ENCODE peak calls at places on chromosomes 5 and 9, in four cellular contexts. One of them, this sample, is unnamed.

GRCh38 chr9:120928720-120929389 is 2.3 kb upstream of the TRAF1 start:
- DNase-seq in vagina: no peak
- DNase-seq in tibial nerve: peak; percentile 51
- DNase-seq in hepatocyte: peak; percentile 85
- DNase-seq in this sample: peak; percentile 84

GRCh38 chr5:50969207-50970145 is 303.0 kb downstream of the PARP8 start:
- DNase-seq in vagina: no peak
- DNase-seq in tibial nerve: no peak
- DNase-seq in hepatocyte: peak; percentile 14
- DNase-seq in this sample: no peak

GRCh38 chr5:36090033-36090432 is 23.4 kb upstream of the UGT3A2 start:
- DNase-seq in vagina: no peak
- DNase-seq in tibial nerve: no peak
- DNase-seq in hepatocyte: peak; percentile 43
- DNase-seq in this sample: no peak

GRCh38 chr5:73816656-73817420 is 190.8 kb downstream of the ARHGEF28 start:
- DNase-seq in vagina: no peak
- DNase-seq in tibial nerve: no peak
- DNase-seq in hepatocyte: no peak
- DNase-seq in this sample: no peak

GRCh38 chr5:6638236-6638635 is 5.0 kb downstream of the SRD5A1 start:
- DNase-seq in vagina: no peak
- DNase-seq in tibial nerve: no peak
- DNase-seq in hepatocyte: no peak
- DNase-seq in this sample: no peak

GRCh38 chr5:172004824-172005237 is 1.6 kb downstream of the FBXW11 start:
- DNase-seq in vagina: no peak
- DNase-seq in tibial nerve: no peak
- DNase-seq in hepatocyte: no peak
- DNase-seq in this sample: no peak

GRCh38 chr5:139473105-139473504 is 2.3 kb downstream of the SMIM33 start:
- DNase-seq in vagina: no peak
- DNase-seq in tibial nerve: no peak
- DNase-seq in hepatocyte: no peak
- DNase-seq in this sample: no peak

GRCh38 chr5:179699640-179700298 is 1.0 kb downstream of the CANX start:
- DNase-seq in vagina: no peak
- DNase-seq in tibial nerve: peak; percentile 25
- DNase-seq in hepatocyte: peak; percentile 45
- DNase-seq in this sample: peak; percentile 49

GRCh38 chr9:122797316-122798033 is 2.4 kb upstream of the OR1K1 start:
- DNase-seq in vagina: no peak
- DNase-seq in tibial nerve: no peak
- DNase-seq in hepatocyte: no peak
- DNase-seq in this sample: no peak

GRCh38 chr5:175749591-175749990 is 91.7 kb downstream of the HRH2 start:
- DNase-seq in vagina: peak; percentile 84
- DNase-seq in tibial nerve: no peak
- DNase-seq in hepatocyte: no peak
- DNase-seq in this sample: no peak

GRCh38 chr9:3205421-3206095 is 320.2 kb downstream of the RFX3 start:
- DNase-seq in vagina: no peak
- DNase-seq in tibial nerve: no peak
- DNase-seq in hepatocyte: no peak
- DNase-seq in this sample: no peak

GRCh38 chr9:85038824-85039540 is 369.5 kb downstream of the NTRK2 start:
- DNase-seq in vagina: no peak
- DNase-seq in tibial nerve: no peak
- DNase-seq in hepatocyte: no peak
- DNase-seq in this sample: no peak

GRCh38 chr9:10366171-10366779 is 246.5 kb downstream of the PTPRD start:
- DNase-seq in vagina: no peak
- DNase-seq in tibial nerve: peak; percentile 12
- DNase-seq in hepatocyte: peak; percentile 61
- DNase-seq in this sample: peak; percentile 17

GRCh38 chr5:82894754-82895153 is 182.4 kb downstream of the TMEM167A start:
- DNase-seq in vagina: no peak
- DNase-seq in tibial nerve: no peak
- DNase-seq in hepatocyte: no peak
- DNase-seq in this sample: no peak

GRCh38 chr5:37005946-37006540 is 129.5 kb downstream of the NIPBL start:
- DNase-seq in vagina: no peak
- DNase-seq in tibial nerve: no peak
- DNase-seq in hepatocyte: peak; percentile 13
- DNase-seq in this sample: no peak

GRCh38 chr5:112012112-112012511 is 255.1 kb upstream of the NREP start:
- DNase-seq in vagina: no peak
- DNase-seq in tibial nerve: no peak
- DNase-seq in hepatocyte: no peak
- DNase-seq in this sample: no peak

GRCh38 chr5:164119806-164120440 is 614.5 kb downstream of the MAT2B start:
- DNase-seq in vagina: no peak
- DNase-seq in tibial nerve: no peak
- DNase-seq in hepatocyte: peak; percentile 5
- DNase-seq in this sample: no peak

GRCh38 chr9:5265939-5266338 is 34.7 kb downstream of the INSL4 start:
- DNase-seq in vagina: no peak
- DNase-seq in tibial nerve: no peak
- DNase-seq in hepatocyte: no peak
- DNase-seq in this sample: no peak

GRCh38 chr9:10059044-10059443 is 553.8 kb downstream of the PTPRD start:
- DNase-seq in vagina: no peak
- DNase-seq in tibial nerve: no peak
- DNase-seq in hepatocyte: peak; percentile 47
- DNase-seq in this sample: no peak

GRCh38 chr5:67844937-67845336 is 370.6 kb upstream of the PIK3R1 start:
- DNase-seq in vagina: no peak
- DNase-seq in tibial nerve: no peak
- DNase-seq in hepatocyte: no peak
- DNase-seq in this sample: no peak

GRCh38 chr9:125631391-125632085 is 75.5 kb downstream of the MAPKAP1 start:
- DNase-seq in vagina: no peak
- DNase-seq in tibial nerve: no peak
- DNase-seq in hepatocyte: peak; percentile 56
- DNase-seq in this sample: peak; percentile 40

GRCh38 chr5:120923026-120923425 is 458.9 kb downstream of the PRR16 start:
- DNase-seq in vagina: no peak
- DNase-seq in tibial nerve: no peak
- DNase-seq in hepatocyte: no peak
- DNase-seq in this sample: no peak

GRCh38 chr5:142322403-142322746 is 2.4 kb downstream of the SPRY4 start:
- DNase-seq in vagina: no peak
- DNase-seq in tibial nerve: no peak
- DNase-seq in hepatocyte: no peak
- DNase-seq in this sample: no peak
- H3K4me3 ChIP-seq in vagina: peak overlapping the region; percentile 57
- H3K4me3 ChIP-seq in tibial nerve: no peak overlapping the region
- H3K4me3 ChIP-seq in hepatocyte: no peak overlapping the region
- H3K4me3 ChIP-seq in this sample: no peak overlapping the region

DNA sequence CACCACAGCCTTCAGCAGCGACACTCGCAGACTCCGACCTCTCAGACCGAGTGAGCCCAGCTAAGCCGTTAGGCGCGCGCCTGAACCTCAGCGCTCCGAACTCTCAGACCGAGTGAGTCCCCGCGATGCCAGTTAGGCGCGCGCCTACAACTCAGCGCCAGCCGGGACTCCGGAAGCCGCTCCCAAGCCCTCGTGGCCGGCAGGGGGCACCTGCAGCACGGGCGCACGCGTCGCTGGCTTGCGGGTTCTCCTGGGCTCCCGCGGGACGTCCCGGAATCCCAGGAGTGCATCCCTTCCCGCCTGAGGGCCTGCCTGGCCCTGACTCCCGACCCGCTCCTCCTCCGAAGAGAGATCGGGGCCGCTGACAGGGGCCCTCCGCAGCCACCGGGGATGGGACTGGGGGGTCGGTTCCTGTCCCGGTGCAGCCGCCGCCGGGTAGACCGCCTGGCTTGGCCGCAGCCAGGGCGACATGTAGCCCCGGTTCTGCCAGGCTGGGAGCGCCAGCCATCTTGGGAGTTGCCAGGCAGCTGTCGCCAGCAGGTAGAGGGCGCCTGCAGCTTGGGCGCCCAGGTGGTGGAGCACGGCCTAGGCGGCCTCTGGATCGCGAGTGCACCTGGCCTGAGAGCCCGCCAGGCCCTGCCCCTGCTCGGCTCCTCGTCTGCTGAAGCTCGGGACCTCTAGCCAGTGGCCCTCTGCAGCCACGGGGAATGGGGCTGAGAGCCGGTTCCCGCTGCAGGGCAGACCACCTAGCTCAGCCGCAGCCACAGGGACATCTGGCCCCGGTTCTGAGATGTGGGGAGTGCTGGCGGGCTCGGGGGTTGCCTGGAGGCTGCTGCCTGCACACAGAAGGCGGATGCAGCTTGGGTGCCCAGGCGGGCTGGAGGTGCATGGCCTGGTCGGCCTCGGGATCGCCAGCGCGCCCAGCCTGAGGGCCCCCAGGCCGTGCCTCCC is at the start of gene ANKRD18A:
- DNase-seq in vagina: no peak
- DNase-seq in tibial nerve: no peak
- DNase-seq in hepatocyte: peak; percentile 92
- DNase-seq in this sample: peak; percentile 87
- TF ChIP-seq CTCF in vagina: no peak
- TF ChIP-seq CTCF in tibial nerve: peak; percentile 52
- TF ChIP-seq CTCF in hepatocyte: peak; percentile 77
- TF ChIP-seq CTCF in this sample: peak; percentile 64

DNA sequence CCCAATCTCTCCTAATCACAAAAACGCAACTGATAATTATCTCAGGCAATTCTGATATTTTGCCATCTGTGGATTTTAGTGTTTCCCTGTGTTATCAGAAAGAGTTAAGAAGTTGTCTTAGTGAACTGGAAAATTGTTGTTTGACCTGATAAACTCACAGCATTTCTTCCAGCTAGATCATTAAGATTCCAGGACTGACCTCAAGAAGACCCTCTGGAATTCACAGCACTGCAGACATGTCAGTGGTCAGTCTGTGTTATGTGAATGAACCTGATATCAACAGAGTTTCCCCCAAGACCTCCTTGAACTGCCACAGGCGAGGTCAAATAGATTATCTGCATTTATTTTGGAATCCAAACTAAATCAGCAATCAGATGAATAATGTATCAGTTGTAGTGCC is 174.7 kb downstream of the FBXL7 start:
- DNase-seq in vagina: no peak
- DNase-seq in tibial nerve: no peak
- DNase-seq in hepatocyte: no peak
- DNase-seq in this sample: no peak
- H3K27ac ChIP-seq in vagina: no peak overlapping the region
- H3K27ac ChIP-seq in tibial nerve: no peak overlapping the region
- H3K27ac ChIP-seq in hepatocyte: no peak overlapping the region
- H3K27ac ChIP-seq in this sample: no peak overlapping the region

GRCh38 chr5:501833-502184 is 22.4 kb downstream of the SLC9A3 start:
- DNase-seq in vagina: no peak
- DNase-seq in tibial nerve: no peak
- DNase-seq in hepatocyte: no peak
- DNase-seq in this sample: no peak
- H3K4me3 ChIP-seq in vagina: no peak overlapping the region
- H3K4me3 ChIP-seq in tibial nerve: no peak overlapping the region
- H3K4me3 ChIP-seq in hepatocyte: no peak overlapping the region
- H3K4me3 ChIP-seq in this sample: no peak overlapping the region

GRCh38 chr9:21491742-21492141 is 9.6 kb upstream of the IFNE start:
- DNase-seq in vagina: no peak
- DNase-seq in tibial nerve: no peak
- DNase-seq in hepatocyte: no peak
- DNase-seq in this sample: no peak
- TF ChIP-seq CTCF in vagina: no peak
- TF ChIP-seq CTCF in tibial nerve: no peak
- TF ChIP-seq CTCF in hepatocyte: peak; percentile 24
- TF ChIP-seq CTCF in this sample: no peak

GRCh38 chr5:42242210-42242609 is 181.0 kb upstream of the GHR start:
- DNase-seq in vagina: no peak
- DNase-seq in tibial nerve: no peak
- DNase-seq in hepatocyte: no peak
- DNase-seq in this sample: no peak
- H3K27ac ChIP-seq in vagina: no peak overlapping the region
- H3K27ac ChIP-seq in tibial nerve: no peak overlapping the region
- H3K27ac ChIP-seq in hepatocyte: no peak overlapping the region
- H3K27ac ChIP-seq in this sample: no peak overlapping the region

DNA sequence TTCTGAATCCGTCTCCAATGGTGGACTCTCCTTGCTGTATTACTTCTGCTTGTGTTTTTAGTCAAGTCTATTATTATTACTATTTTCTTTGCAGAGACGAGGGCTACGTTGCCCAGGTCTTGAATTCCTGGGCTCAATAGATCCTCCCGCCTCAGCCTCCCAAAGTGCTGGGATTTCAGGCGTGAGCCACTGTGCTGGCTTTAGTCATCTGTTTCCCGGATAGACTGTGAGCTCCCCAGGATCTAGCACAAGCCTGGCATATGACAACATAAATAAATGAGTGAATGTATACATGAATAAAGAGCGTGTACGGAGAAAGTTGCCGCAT is 439 bp upstream of the DDX46 start:
- DNase-seq in vagina: no peak
- DNase-seq in tibial nerve: no peak
- DNase-seq in hepatocyte: no peak
- DNase-seq in this sample: no peak
- H3K4me3 ChIP-seq in vagina: peak overlapping the region; percentile 95
- H3K4me3 ChIP-seq in tibial nerve: peak overlapping the region; percentile 98
- H3K4me3 ChIP-seq in hepatocyte: peak overlapping the region; percentile 61
- H3K4me3 ChIP-seq in this sample: peak overlapping the region; percentile 85

This sample was measured in colonic mucosa.